ENCODE peak calls at places on chromosomes 6 and 20, in four cellular contexts. O is type B pancreatic cell; S is T-helper 2 cell; H is stimulated activated CD4-positive, alpha-beta T cell treated with anti-CD3 and anti-CD28 coated beads, Interleukin-2, amount 100 ng/mL, for 48 hours. P is an unnamed sample.

GRCh38 chr6:3822747-3823445 is 26.3 kb upstream of the FAM50B start:
- DNase-seq in O (no peak), S (no peak), H (no peak), P (no peak)

GRCh38 chr6:4804095-4804494 is 27.9 kb downstream of the CDYL start:
- DNase-seq in H (peak; percentile 4), S (no peak), O (no peak), P (no peak)

GRCh38 chr6:75526502-75527127 is 33.0 kb upstream of the FILIP1 start:
- DNase-seq in H (peak; percentile 35), S (peak; percentile 17), O (no peak), P (peak; percentile 11)

GRCh38 chr6:90233994-90234393 is 62.6 kb downstream of the BACH2 start:
- DNase-seq in O (no peak), H (peak; percentile 53), S (peak; percentile 56), P (no peak)

GRCh38 chr20:23626040-23626620 is 11.6 kb downstream of the CST3 start:
- DNase-seq in O (no peak), S (no peak), H (no peak), P (no peak)

GRCh38 chr20:23225407-23226060 is 125.1 kb upstream of the NXT1 start:
- DNase-seq in H (no peak), S (no peak), O (no peak), P (no peak)

GRCh38 chr20:62364911-62365736 is 2.0 kb downstream of the LAMA5 start:
- DNase-seq in H (no peak), O (no peak), S (no peak), P (no peak)

GRCh38 chr6:169958510-169958909 is 207.1 kb downstream of the ERMARD start:
- DNase-seq in H (no peak), S (no peak), O (no peak), P (no peak)

GRCh38 chr6:46733410-46733809 is 1.8 kb downstream of the PLA2G7 start:
- DNase-seq in S (no peak), H (no peak), O (no peak), P (no peak)

GRCh38 chr20:12838261-12838866 is 170.4 kb upstream of the SPTLC3 start:
- DNase-seq in S (no peak), O (no peak), H (no peak), P (no peak)

GRCh38 chr20:61437280-61438206 is 185.5 kb downstream of the CDH4 start:
- DNase-seq in H (no peak), O (no peak), S (no peak), P (no peak)

GRCh38 chr6:131861356-131861755 is 53.5 kb downstream of the ENPP1 start:
- DNase-seq in H (no peak), O (no peak), S (no peak), P (no peak)

GRCh38 chr20:34676642-34677373 is at the start of gene PIGU:
- DNase-seq in H (peak; percentile 94), S (peak; percentile 94), O (peak; percentile 100), P (peak; percentile 85)

GRCh38 chr6:80182291-80182690 is 75.8 kb downstream of the BCKDHB start:
- DNase-seq in H (no peak), O (no peak), S (no peak), P (no peak)

GRCh38 chr6:130517444-130517931 is 151.7 kb downstream of the TMEM200A start:
- DNase-seq in H (no peak), S (no peak), O (no peak), P (peak; percentile 15)

GRCh38 chr6:80725156-80725930 is 618.9 kb downstream of the BCKDHB start:
- DNase-seq in H (no peak), S (no peak), O (no peak), P (no peak)

GRCh38 chr6:17470953-17471335 is 77.5 kb downstream of the CAP2 start:
- DNase-seq in H (no peak), S (no peak), O (no peak), P (no peak)

GRCh38 chr6:33206864-33207568 is 1.3 kb upstream of the RING1 start:
- DNase-seq in S (no peak), H (no peak), O (no peak), P (no peak)

GRCh38 chr6:161954077-161954476 is 680.2 kb upstream of the AGPAT4 start:
- DNase-seq in S (no peak), O (no peak), H (no peak), P (no peak)

GRCh38 chr20:33681288-33681687 is 4.9 kb downstream of the E2F1 start:
- DNase-seq in S (no peak), O (no peak), H (no peak), P (no peak)

GRCh38 chr6:35590622-35591066 is 77.9 kb upstream of the TULP1 start:
- DNase-seq in O (no peak), S (no peak), H (no peak), P (no peak)

GRCh38 chr6:126181173-126181741 is 158.7 kb upstream of the CENPW start:
- DNase-seq in H (no peak), O (no peak), S (no peak), P (no peak)

P was measured in GM18507.